ENCODE peak calls at places on chromosome 20, in four cellular contexts. One of them, this sample, is unnamed. For H3K4me1, the result is how much of the 10 kb centered on the place peaks cover.

GRCh38 chr20:38919683-38920082 is 6.5 kb upstream of the FAM83D start:
- DNase-seq in H1: no peak
- DNase-seq in fibroblast of lung: no peak
- DNase-seq in OCI-LY7: no peak
- DNase-seq in this sample: no peak

GRCh38 chr20:35773154-35773751 is 1.4 kb downstream of the PHF20 start:
- DNase-seq in fibroblast of lung: peak
- DNase-seq in H1: no peak
- DNase-seq in OCI-LY7: peak
- DNase-seq in this sample: no peak

GRCh38 chr20:6562111-6562510 is 205.4 kb upstream of the BMP2 start:
- DNase-seq in fibroblast of lung: peak
- DNase-seq in OCI-LY7: no peak
- DNase-seq in H1: no peak
- DNase-seq in this sample: no peak

GRCh38 chr20:55579802-55580201 is 425.5 kb downstream of the CBLN4 start:
- DNase-seq in fibroblast of lung: no peak
- DNase-seq in OCI-LY7: no peak
- DNase-seq in H1: no peak
- DNase-seq in this sample: no peak

GRCh38 chr20:33694666-33695065 is 8.5 kb upstream of the E2F1 start:
- DNase-seq in fibroblast of lung: no peak
- DNase-seq in OCI-LY7: no peak
- DNase-seq in H1: no peak
- DNase-seq in this sample: no peak

GRCh38 chr20:37920679-37921322 is 17.9 kb downstream of the VSTM2L start:
- DNase-seq in OCI-LY7: no peak
- DNase-seq in fibroblast of lung: no peak
- DNase-seq in H1: no peak
- DNase-seq in this sample: no peak

GRCh38 chr20:4961746-4962145 is 39.6 kb downstream of the SLC23A2 start:
- DNase-seq in fibroblast of lung: peak
- DNase-seq in OCI-LY7: no peak
- DNase-seq in H1: no peak
- DNase-seq in this sample: no peak

GRCh38 chr20:20456736-20457135 is 88.8 kb downstream of the INSM1 start:
- DNase-seq in OCI-LY7: no peak
- DNase-seq in H1: no peak
- DNase-seq in fibroblast of lung: no peak
- DNase-seq in this sample: no peak

GRCh38 chr20:39310363-39311037 is 348.4 kb downstream of the DHX35 start:
- DNase-seq in fibroblast of lung: no peak
- DNase-seq in OCI-LY7: no peak
- DNase-seq in H1: no peak
- DNase-seq in this sample: no peak

GRCh38 chr20:9298906-9299305 is 215.5 kb upstream of the LAMP5 start:
- DNase-seq in OCI-LY7: no peak
- DNase-seq in H1: no peak
- DNase-seq in fibroblast of lung: no peak
- DNase-seq in this sample: no peak

GRCh38 chr20:63547484-63548480 is at the start of gene SRMS:
- DNase-seq in fibroblast of lung: no peak
- DNase-seq in H1: no peak
- DNase-seq in OCI-LY7: no peak
- DNase-seq in this sample: no peak

GRCh38 chr20:219290-220115 is 7.6 kb upstream of the DEFB129 start:
- DNase-seq in H1: no peak
- DNase-seq in fibroblast of lung: peak
- DNase-seq in OCI-LY7: peak
- DNase-seq in this sample: peak

GRCh38 chr20:41011551-41012067 is 17.0 kb upstream of the TOP1 start:
- DNase-seq in H1: no peak
- DNase-seq in fibroblast of lung: no peak
- DNase-seq in OCI-LY7: peak
- DNase-seq in this sample: no peak
- H3K4me1 ChIP-seq in H1: under half
- H3K4me1 ChIP-seq in fibroblast of lung: under half
- H3K4me1 ChIP-seq in OCI-LY7: half or more
- H3K4me1 ChIP-seq in this sample: under half

DNA sequence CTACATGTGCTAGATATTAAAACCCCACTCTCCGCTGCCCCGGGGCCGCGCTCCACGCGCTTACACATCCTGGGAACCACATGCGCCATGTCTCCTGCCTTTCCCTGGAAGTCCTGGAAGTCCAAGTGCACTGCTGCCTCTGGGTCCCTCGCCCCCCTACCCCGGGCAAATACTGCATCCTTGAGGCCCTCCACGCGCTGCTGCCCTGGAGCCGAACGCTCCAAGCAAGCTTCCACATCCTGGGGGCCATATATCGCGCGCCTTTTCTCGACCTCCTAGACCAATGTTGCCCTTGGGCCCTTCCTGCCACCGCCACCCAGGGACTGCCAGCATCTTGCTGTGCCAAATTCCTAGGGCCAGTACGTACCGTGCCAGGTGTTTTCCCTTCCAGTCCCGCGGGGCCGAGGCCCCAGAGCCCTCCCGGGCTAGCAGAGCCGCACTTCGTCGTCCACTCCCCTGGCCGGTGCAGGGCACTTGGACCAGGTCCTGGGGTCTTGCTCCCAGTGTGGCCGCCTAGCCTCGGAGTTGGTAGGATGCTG is 779 bp upstream of the KCNG1 start:
- DNase-seq in H1: no peak
- DNase-seq in OCI-LY7: no peak
- DNase-seq in fibroblast of lung: no peak
- DNase-seq in this sample: no peak
- H3K4me3 ChIP-seq in H1: peak
- H3K4me3 ChIP-seq in OCI-LY7: no peak
- H3K4me3 ChIP-seq in fibroblast of lung: peak
- H3K4me3 ChIP-seq in this sample: peak

GRCh38 chr20:25399038-25399430 is 8.4 kb upstream of the ABHD12 start:
- DNase-seq in fibroblast of lung: peak
- DNase-seq in H1: no peak
- DNase-seq in OCI-LY7: peak
- DNase-seq in this sample: no peak
- H3K27ac ChIP-seq in fibroblast of lung: no peak
- H3K27ac ChIP-seq in H1: no peak
- H3K27ac ChIP-seq in OCI-LY7: no peak
- H3K27ac ChIP-seq in this sample: no peak

DNA sequence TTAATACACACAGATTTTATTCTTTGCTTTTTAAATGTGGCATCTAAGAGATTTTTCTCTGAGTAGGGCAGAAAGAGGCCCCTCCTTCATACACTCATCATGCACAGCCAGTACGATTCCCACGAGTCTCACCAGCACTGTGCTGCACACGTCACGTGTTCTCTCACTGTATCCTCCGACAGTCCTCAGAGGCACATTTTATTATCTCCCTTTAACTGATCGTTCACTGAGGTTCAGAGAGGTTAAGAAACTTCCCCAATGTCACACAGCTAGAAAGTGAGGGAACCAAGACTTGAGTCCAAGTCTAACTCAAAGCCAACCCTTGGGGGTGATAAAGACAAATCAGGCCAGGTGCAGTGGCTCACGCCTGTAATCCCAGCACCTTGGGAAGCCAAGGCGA is 142.5 kb downstream of the PREX1 start:
- DNase-seq in H1: no peak
- DNase-seq in fibroblast of lung: no peak
- DNase-seq in OCI-LY7: no peak
- DNase-seq in this sample: no peak
- H3K4me1 ChIP-seq in H1: under half
- H3K4me1 ChIP-seq in fibroblast of lung: under half
- H3K4me1 ChIP-seq in OCI-LY7: under half
- H3K4me1 ChIP-seq in this sample: under half

GRCh38 chr20:46057856-46058655 is 29.0 kb downstream of the SLC12A5 start:
- DNase-seq in H1: no peak
- DNase-seq in OCI-LY7: no peak
- DNase-seq in fibroblast of lung: peak
- DNase-seq in this sample: no peak
- H3K4me3 ChIP-seq in H1: peak
- H3K4me3 ChIP-seq in OCI-LY7: no peak
- H3K4me3 ChIP-seq in fibroblast of lung: peak
- H3K4me3 ChIP-seq in this sample: peak

DNA sequence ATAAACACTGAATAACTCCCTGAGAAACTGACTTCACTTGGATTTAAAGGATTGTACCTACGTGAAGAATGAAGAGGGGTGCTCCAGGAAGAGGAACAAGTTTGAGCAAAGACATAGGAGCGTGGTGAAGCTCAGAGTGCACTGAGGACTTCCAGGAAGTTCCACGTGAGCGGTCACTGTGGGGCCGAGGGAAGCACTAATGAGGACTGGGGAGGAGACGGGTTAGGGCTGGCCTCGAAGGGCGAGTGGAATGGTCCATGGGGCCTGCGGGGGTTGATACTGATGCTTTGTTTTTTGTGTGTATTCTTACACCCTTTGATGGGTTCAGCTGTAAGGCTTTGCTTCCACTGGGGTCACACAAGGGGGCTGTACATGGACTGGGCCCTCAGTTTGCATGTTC is 91.9 kb downstream of the CDH4 start:
- DNase-seq in H1: no peak
- DNase-seq in fibroblast of lung: no peak
- DNase-seq in OCI-LY7: no peak
- DNase-seq in this sample: no peak
- H3K27ac ChIP-seq in H1: no peak
- H3K27ac ChIP-seq in fibroblast of lung: no peak
- H3K27ac ChIP-seq in OCI-LY7: no peak
- H3K27ac ChIP-seq in this sample: no peak

GRCh38 chr20:3242167-3242692 is 3.2 kb upstream of the SLC4A11 start:
- DNase-seq in H1: no peak
- DNase-seq in fibroblast of lung: no peak
- DNase-seq in OCI-LY7: no peak
- DNase-seq in this sample: no peak
- H3K4me1 ChIP-seq in H1: under half
- H3K4me1 ChIP-seq in fibroblast of lung: under half
- H3K4me1 ChIP-seq in OCI-LY7: under half
- H3K4me1 ChIP-seq in this sample: under half